ENCODE peak calls at places on chromosomes 16 and 17, in nine cellular contexts. L is adrenal gland; W is Kasumi-1; B is AG10803; G is Caco-2; F is GM03348; O is cardiac fibroblast; T is activated CD4-positive, alpha-beta T cell treated with anti-CD3 and anti-CD28 coated beads for 24 hours; P is left colon. A is an unnamed sample.

GRCh38 chr17:52064791-52065211 is 93.7 kb downstream of the CA10 start:
- DNase-seq in W (no peak), O (no peak), L (no peak), B (peak; percentile 54), G (no peak), T (no peak), F (no peak), P (no peak), A (no peak)

GRCh38 chr17:6786618-6787017 is 10.6 kb downstream of the FBXO39 start:
- DNase-seq in L (no peak), B (peak; percentile 77), G (no peak), W (no peak), F (peak; percentile 74), T (no peak), P (no peak), O (peak; percentile 78), A (no peak)

GRCh38 chr16:69513180-69513966 is 52.4 kb upstream of the NFAT5 start:
- DNase-seq in G (peak; percentile 46), L (no peak), P (no peak), W (no peak), B (peak; percentile 93), O (peak; percentile 16), T (no peak), F (peak; percentile 71), A (no peak)

GRCh38 chr17:41103896-41104295 is 1.3 kb upstream of the KRTAP4-9 start:
- DNase-seq in F (peak; percentile 13), T (no peak), P (no peak), W (no peak), O (no peak), L (no peak), B (no peak), G (no peak), A (no peak)

GRCh38 chr16:26709175-26709574 is 357.6 kb upstream of the C16orf82 start:
- DNase-seq in W (no peak), G (no peak), O (no peak), P (no peak), T (no peak), B (no peak), F (no peak), L (no peak), A (no peak)

GRCh38 chr16:50255538-50255937 is 10.8 kb upstream of the ADCY7 start:
- DNase-seq in O (no peak), F (no peak), P (no peak), L (no peak), G (no peak), B (no peak), T (no peak), W (no peak), A (no peak)

GRCh38 chr16:10168258-10168657 is 14.0 kb downstream of the GRIN2A start:
- DNase-seq in F (no peak), T (no peak), B (peak; percentile 71), P (no peak), L (no peak), O (no peak), W (no peak), G (no peak), A (no peak)

GRCh38 chr17:79943354-79944241 is 92.1 kb downstream of the TBC1D16 start:
- DNase-seq in O (no peak), B (no peak), L (peak; percentile 13), P (peak; percentile 19), F (no peak), T (no peak), G (no peak), W (no peak), A (no peak)

GRCh38 chr17:12545877-12546513 is 119.7 kb upstream of the MYOCD start:
- DNase-seq in F (peak; percentile 82), W (peak; percentile 5), B (peak; percentile 57), P (no peak), T (no peak), L (peak; percentile 20), O (peak; percentile 71), G (peak; percentile 37), A (peak; percentile 10)

GRCh38 chr17:30377574-30377973 is 1.2 kb upstream of the CPD start:
- DNase-seq in W (no peak), L (no peak), B (no peak), O (peak; percentile 55), T (no peak), G (no peak), F (no peak), P (no peak), A (no peak)

GRCh38 chr17:28101919-28102318 is 59.4 kb downstream of the NLK start:
- DNase-seq in T (no peak), W (no peak), L (no peak), P (no peak), O (no peak), B (no peak), F (no peak), G (no peak), A (no peak)

GRCh38 chr16:10617662-10618420 is 37.4 kb upstream of the EMP2 start:
- DNase-seq in W (no peak), T (no peak), P (no peak), G (no peak), L (no peak), F (no peak), B (no peak), O (no peak), A (no peak)

GRCh38 chr17:81906476-81907218 is 4.6 kb downstream of the PCYT2 start:
- DNase-seq in F (no peak), T (no peak), O (no peak), G (no peak), P (no peak), W (no peak), L (no peak), B (no peak), A (no peak)

A was measured in activated naive CD4-positive, alpha-beta T cell treated with anti-CD3 and anti-CD28 coated beads, Interleukin-2, amount 50 U/mL, for 72 hours.